ENCODE peak calls at places on chromosomes 16 and 17, in eight cellular contexts. One of them, this sample, is unnamed.

GRCh38 chr17:19238167-19238505 is 970 bp downstream of the EPN2 start:
- DNase-seq in SK-N-MC: no peak
- DNase-seq in HCT116: no peak
- DNase-seq in stomach: peak; percentile 55
- DNase-seq in K562: no peak
- DNase-seq in GM12891: no peak
- DNase-seq in endothelial cell of umbilical vein: peak; percentile 27
- DNase-seq in GM12892: no peak
- DNase-seq in this sample: no peak

GRCh38 chr17:80415626-80416042 is 667 bp downstream of the ENDOV start:
- DNase-seq in SK-N-MC: no peak
- DNase-seq in HCT116: no peak
- DNase-seq in stomach: no peak
- DNase-seq in K562: no peak
- DNase-seq in GM12891: no peak
- DNase-seq in endothelial cell of umbilical vein: no peak
- DNase-seq in GM12892: no peak
- DNase-seq in this sample: no peak

GRCh38 chr17:46964315-46965265 is 14.5 kb downstream of the RPRML start:
- DNase-seq in SK-N-MC: no peak
- DNase-seq in HCT116: no peak
- DNase-seq in stomach: no peak
- DNase-seq in K562: peak; percentile 56
- DNase-seq in GM12891: no peak
- DNase-seq in endothelial cell of umbilical vein: no peak
- DNase-seq in GM12892: no peak
- DNase-seq in this sample: no peak

GRCh38 chr17:333626-334396 is 18.8 kb downstream of the RPH3AL start:
- DNase-seq in SK-N-MC: no peak
- DNase-seq in HCT116: no peak
- DNase-seq in stomach: peak; percentile 60
- DNase-seq in K562: peak; percentile 45
- DNase-seq in GM12891: no peak
- DNase-seq in endothelial cell of umbilical vein: peak; percentile 82
- DNase-seq in GM12892: no peak
- DNase-seq in this sample: no peak

GRCh38 chr16:85627102-85627834 is 14.1 kb downstream of the GSE1 start:
- DNase-seq in SK-N-MC: no peak
- DNase-seq in HCT116: no peak
- DNase-seq in stomach: no peak
- DNase-seq in K562: no peak
- DNase-seq in GM12891: no peak
- DNase-seq in endothelial cell of umbilical vein: no peak
- DNase-seq in GM12892: no peak
- DNase-seq in this sample: no peak

GRCh38 chr16:3734084-3734757 is 16.9 kb upstream of the TRAP1 start:
- DNase-seq in SK-N-MC: no peak
- DNase-seq in HCT116: no peak
- DNase-seq in stomach: no peak
- DNase-seq in K562: no peak
- DNase-seq in GM12891: no peak
- DNase-seq in endothelial cell of umbilical vein: no peak
- DNase-seq in GM12892: no peak
- DNase-seq in this sample: no peak

GRCh38 chr17:57210224-57210553 is 46.1 kb upstream of the MSI2 start:
- DNase-seq in SK-N-MC: no peak
- DNase-seq in HCT116: peak; percentile 70
- DNase-seq in stomach: no peak
- DNase-seq in K562: no peak
- DNase-seq in GM12891: no peak
- DNase-seq in endothelial cell of umbilical vein: no peak
- DNase-seq in GM12892: no peak
- DNase-seq in this sample: no peak

GRCh38 chr16:86541560-86541959 is 13.5 kb downstream of the MTHFSD start:
- DNase-seq in SK-N-MC: no peak
- DNase-seq in HCT116: no peak
- DNase-seq in stomach: no peak
- DNase-seq in K562: no peak
- DNase-seq in GM12891: no peak
- DNase-seq in endothelial cell of umbilical vein: no peak
- DNase-seq in GM12892: no peak
- DNase-seq in this sample: no peak

DNA sequence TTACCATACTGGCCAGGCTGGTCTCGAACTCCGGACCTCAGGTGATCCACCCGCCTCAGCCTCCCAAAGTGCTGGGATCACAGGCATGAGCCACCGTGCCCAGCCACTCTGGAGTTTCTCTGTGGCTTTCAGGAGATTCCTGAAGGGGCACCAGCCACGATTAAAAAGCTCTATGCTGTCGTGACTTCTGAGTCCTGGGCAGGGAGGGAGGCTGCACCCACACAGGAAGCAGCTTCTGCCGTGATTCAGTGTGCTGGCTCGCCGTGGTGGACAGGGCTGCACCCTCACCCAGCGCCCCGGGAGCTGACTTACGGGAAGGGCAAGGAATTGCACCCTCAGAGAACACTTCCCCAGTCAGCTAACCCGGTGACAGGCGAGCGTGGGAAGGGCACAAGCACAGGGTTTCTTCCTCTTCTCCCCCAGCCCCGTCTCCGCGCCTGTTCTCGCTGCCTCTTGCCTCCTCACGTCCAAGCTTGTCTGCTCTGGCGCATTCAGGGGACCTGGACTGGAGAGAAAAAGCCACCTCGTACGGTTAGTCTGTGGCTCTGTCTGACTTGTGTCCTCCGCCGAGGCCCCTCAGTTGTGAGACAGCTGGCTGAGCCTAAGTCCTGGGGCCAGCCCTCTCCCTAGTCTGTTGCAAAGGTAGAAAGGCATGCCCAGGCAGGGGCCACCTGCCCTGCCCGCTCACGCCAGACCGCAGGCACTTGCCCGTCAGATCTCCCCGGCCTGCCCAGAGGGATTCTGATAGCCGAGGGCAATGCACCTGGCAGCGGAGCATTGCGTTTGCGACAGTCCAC is 145.0 kb downstream of the SEC14L1 start:
- DNase-seq in SK-N-MC: no peak
- DNase-seq in HCT116: no peak
- DNase-seq in stomach: peak; percentile 85
- DNase-seq in K562: no peak
- DNase-seq in GM12891: no peak
- DNase-seq in endothelial cell of umbilical vein: no peak
- DNase-seq in GM12892: no peak
- DNase-seq in this sample: no peak
- TF ChIP-seq POLR2AphosphoS5 in SK-N-MC: no peak
- TF ChIP-seq POLR2AphosphoS5 in HCT116: no peak
- TF ChIP-seq POLR2AphosphoS5 in stomach: peak; percentile 61
- TF ChIP-seq POLR2AphosphoS5 in K562: no peak
- TF ChIP-seq POLR2AphosphoS5 in GM12891: no peak
- TF ChIP-seq POLR2AphosphoS5 in endothelial cell of umbilical vein: no peak
- TF ChIP-seq POLR2AphosphoS5 in GM12892: no peak
- TF ChIP-seq POLR2AphosphoS5 in this sample: no peak

GRCh38 chr17:32504166-32504990 is 17.6 kb downstream of the CDK5R1 start:
- DNase-seq in SK-N-MC: no peak
- DNase-seq in HCT116: no peak
- DNase-seq in stomach: no peak
- DNase-seq in K562: no peak
- DNase-seq in GM12891: no peak
- DNase-seq in endothelial cell of umbilical vein: no peak
- DNase-seq in GM12892: no peak
- DNase-seq in this sample: no peak

GRCh38 chr17:32502710-32503109 is 15.9 kb downstream of the CDK5R1 start:
- DNase-seq in SK-N-MC: no peak
- DNase-seq in HCT116: no peak
- DNase-seq in stomach: no peak
- DNase-seq in K562: no peak
- DNase-seq in GM12891: no peak
- DNase-seq in endothelial cell of umbilical vein: no peak
- DNase-seq in GM12892: no peak
- DNase-seq in this sample: no peak

GRCh38 chr17:32498362-32498761 is 11.6 kb downstream of the CDK5R1 start:
- DNase-seq in SK-N-MC: no peak
- DNase-seq in HCT116: no peak
- DNase-seq in stomach: no peak
- DNase-seq in K562: no peak
- DNase-seq in GM12891: no peak
- DNase-seq in endothelial cell of umbilical vein: no peak
- DNase-seq in GM12892: no peak
- DNase-seq in this sample: no peak

GRCh38 chr17:32502013-32502412 is 15.2 kb downstream of the CDK5R1 start:
- DNase-seq in SK-N-MC: no peak
- DNase-seq in HCT116: no peak
- DNase-seq in stomach: no peak
- DNase-seq in K562: no peak
- DNase-seq in GM12891: no peak
- DNase-seq in endothelial cell of umbilical vein: no peak
- DNase-seq in GM12892: no peak
- DNase-seq in this sample: no peak

DNA sequence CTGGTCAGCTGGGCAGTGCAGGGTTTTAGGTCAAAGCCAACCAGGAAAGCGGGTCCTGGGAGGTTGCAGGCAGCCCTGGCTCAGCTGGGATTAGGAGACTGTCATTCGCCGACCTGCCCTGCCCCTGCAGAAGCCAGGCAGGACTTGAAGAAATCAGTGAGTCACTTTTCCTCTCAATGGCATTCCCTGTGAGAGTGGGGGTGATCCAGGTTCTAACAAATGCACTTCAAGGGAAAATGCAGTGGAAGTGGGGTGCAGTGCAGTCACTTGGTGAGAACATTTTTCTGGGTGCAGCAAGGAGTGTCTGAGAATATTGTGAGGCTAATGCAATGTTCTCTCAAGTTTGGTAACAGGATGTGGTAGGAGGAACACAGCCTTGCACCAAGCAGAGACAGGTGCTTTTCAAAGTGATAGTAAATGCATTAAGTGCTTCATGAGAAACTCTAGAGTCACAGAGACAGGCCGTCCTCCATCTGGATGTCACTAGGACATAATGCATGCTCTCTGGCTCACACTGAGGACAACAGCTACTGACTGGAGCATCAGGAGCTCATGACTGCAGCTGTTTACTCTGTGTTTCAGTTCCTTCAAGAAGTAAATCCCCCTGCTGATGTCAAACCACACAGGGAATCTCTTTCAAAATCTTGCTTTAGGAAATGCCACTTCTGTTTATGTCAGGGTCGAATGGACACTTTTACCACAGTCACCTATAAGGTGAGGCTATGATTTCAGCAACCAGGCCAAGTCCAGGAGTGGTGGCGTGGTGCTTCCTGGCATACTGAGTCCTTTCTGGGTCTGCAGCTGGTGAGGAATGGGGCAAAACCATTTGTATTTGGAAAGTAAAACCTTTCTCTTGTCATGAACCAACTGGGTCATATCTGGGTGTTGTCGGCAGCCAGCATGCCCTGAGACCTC is 16.7 kb downstream of the CDK5R1 start:
- DNase-seq in SK-N-MC: no peak
- DNase-seq in HCT116: no peak
- DNase-seq in stomach: no peak
- DNase-seq in K562: no peak
- DNase-seq in GM12891: no peak
- DNase-seq in endothelial cell of umbilical vein: peak; percentile 35
- DNase-seq in GM12892: no peak
- DNase-seq in this sample: no peak
- TF ChIP-seq POLR2AphosphoS5 in SK-N-MC: no peak
- TF ChIP-seq POLR2AphosphoS5 in HCT116: no peak
- TF ChIP-seq POLR2AphosphoS5 in stomach: no peak
- TF ChIP-seq POLR2AphosphoS5 in K562: no peak
- TF ChIP-seq POLR2AphosphoS5 in GM12891: peak; percentile 42
- TF ChIP-seq POLR2AphosphoS5 in endothelial cell of umbilical vein: no peak
- TF ChIP-seq POLR2AphosphoS5 in GM12892: no peak
- TF ChIP-seq POLR2AphosphoS5 in this sample: no peak

GRCh38 chr16:78675312-78675711 is 575.9 kb downstream of the WWOX start:
- DNase-seq in SK-N-MC: no peak
- DNase-seq in HCT116: no peak
- DNase-seq in stomach: no peak
- DNase-seq in K562: no peak
- DNase-seq in GM12891: no peak
- DNase-seq in endothelial cell of umbilical vein: no peak
- DNase-seq in GM12892: no peak
- DNase-seq in this sample: no peak

GRCh38 chr16:78673157-78673556 is 573.7 kb downstream of the WWOX start:
- DNase-seq in SK-N-MC: no peak
- DNase-seq in HCT116: no peak
- DNase-seq in stomach: no peak
- DNase-seq in K562: no peak
- DNase-seq in GM12891: no peak
- DNase-seq in endothelial cell of umbilical vein: no peak
- DNase-seq in GM12892: no peak
- DNase-seq in this sample: no peak

GRCh38 chr16:78676351-78676750 is 576.9 kb downstream of the WWOX start:
- DNase-seq in SK-N-MC: no peak
- DNase-seq in HCT116: no peak
- DNase-seq in stomach: no peak
- DNase-seq in K562: no peak
- DNase-seq in GM12891: no peak
- DNase-seq in endothelial cell of umbilical vein: no peak
- DNase-seq in GM12892: no peak
- DNase-seq in this sample: no peak

GRCh38 chr16:78673884-78674283 is 574.4 kb downstream of the WWOX start:
- DNase-seq in SK-N-MC: no peak
- DNase-seq in HCT116: no peak
- DNase-seq in stomach: no peak
- DNase-seq in K562: no peak
- DNase-seq in GM12891: no peak
- DNase-seq in endothelial cell of umbilical vein: no peak
- DNase-seq in GM12892: no peak
- DNase-seq in this sample: no peak

DNA sequence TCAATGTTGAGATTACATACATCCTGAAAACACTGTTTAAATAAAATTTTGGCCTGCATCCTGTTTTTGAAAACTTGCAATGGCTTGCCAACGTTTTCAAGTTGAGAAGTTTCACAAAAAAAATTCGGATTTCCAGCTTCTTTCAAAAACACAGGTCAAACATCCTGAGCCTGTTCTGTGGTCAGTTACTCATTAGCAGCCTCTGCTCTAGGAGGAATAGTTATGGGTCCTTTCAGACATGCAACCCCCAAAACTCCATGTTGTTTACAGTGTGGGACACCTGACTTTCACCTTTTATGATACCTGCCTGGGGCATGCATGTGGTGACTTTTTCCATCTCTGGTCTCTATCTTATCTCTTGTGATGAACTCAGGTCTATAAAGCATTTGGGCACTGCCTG is 577.9 kb downstream of the WWOX start:
- DNase-seq in SK-N-MC: no peak
- DNase-seq in HCT116: no peak
- DNase-seq in stomach: no peak
- DNase-seq in K562: no peak
- DNase-seq in GM12891: no peak
- DNase-seq in endothelial cell of umbilical vein: no peak
- DNase-seq in GM12892: no peak
- DNase-seq in this sample: no peak
- TF ChIP-seq POLR2AphosphoS5 in SK-N-MC: no peak
- TF ChIP-seq POLR2AphosphoS5 in HCT116: no peak
- TF ChIP-seq POLR2AphosphoS5 in stomach: no peak
- TF ChIP-seq POLR2AphosphoS5 in K562: no peak
- TF ChIP-seq POLR2AphosphoS5 in GM12891: no peak
- TF ChIP-seq POLR2AphosphoS5 in endothelial cell of umbilical vein: no peak
- TF ChIP-seq POLR2AphosphoS5 in GM12892: no peak
- TF ChIP-seq POLR2AphosphoS5 in this sample: no peak

GRCh38 chr17:47998044-47998443 is 27.1 kb downstream of the CDK5RAP3 start:
- DNase-seq in SK-N-MC: no peak
- DNase-seq in HCT116: no peak
- DNase-seq in stomach: no peak
- DNase-seq in K562: no peak
- DNase-seq in GM12891: no peak
- DNase-seq in endothelial cell of umbilical vein: no peak
- DNase-seq in GM12892: no peak
- DNase-seq in this sample: no peak

GRCh38 chr17:47994714-47995113 is 23.8 kb downstream of the CDK5RAP3 start:
- DNase-seq in SK-N-MC: no peak
- DNase-seq in HCT116: no peak
- DNase-seq in stomach: no peak
- DNase-seq in K562: no peak
- DNase-seq in GM12891: no peak
- DNase-seq in endothelial cell of umbilical vein: no peak
- DNase-seq in GM12892: no peak
- DNase-seq in this sample: no peak

GRCh38 chr17:47995241-47995935 is 24.5 kb downstream of the CDK5RAP3 start:
- DNase-seq in SK-N-MC: no peak
- DNase-seq in HCT116: no peak
- DNase-seq in stomach: no peak
- DNase-seq in K562: no peak
- DNase-seq in GM12891: no peak
- DNase-seq in endothelial cell of umbilical vein: no peak
- DNase-seq in GM12892: no peak
- DNase-seq in this sample: no peak

GRCh38 chr17:47997595-47997994 is 26.7 kb downstream of the CDK5RAP3 start:
- DNase-seq in SK-N-MC: no peak
- DNase-seq in HCT116: no peak
- DNase-seq in stomach: no peak
- DNase-seq in K562: no peak
- DNase-seq in GM12891: no peak
- DNase-seq in endothelial cell of umbilical vein: no peak
- DNase-seq in GM12892: no peak
- DNase-seq in this sample: no peak

GRCh38 chr17:47996201-47996600 is 25.3 kb downstream of the CDK5RAP3 start:
- DNase-seq in SK-N-MC: no peak
- DNase-seq in HCT116: no peak
- DNase-seq in stomach: no peak
- DNase-seq in K562: peak; percentile 48
- DNase-seq in GM12891: no peak
- DNase-seq in endothelial cell of umbilical vein: no peak
- DNase-seq in GM12892: no peak
- DNase-seq in this sample: no peak
- TF ChIP-seq POLR2AphosphoS5 in SK-N-MC: no peak
- TF ChIP-seq POLR2AphosphoS5 in HCT116: no peak
- TF ChIP-seq POLR2AphosphoS5 in stomach: no peak
- TF ChIP-seq POLR2AphosphoS5 in K562: no peak
- TF ChIP-seq POLR2AphosphoS5 in GM12891: no peak
- TF ChIP-seq POLR2AphosphoS5 in endothelial cell of umbilical vein: no peak
- TF ChIP-seq POLR2AphosphoS5 in GM12892: no peak
- TF ChIP-seq POLR2AphosphoS5 in this sample: no peak

This sample was measured in Panc1.